ENCODE peak calls at places on chromosome 2, in seven cellular contexts. F is CD8-positive, alpha-beta memory T cell; E is lower lobe of right lung; M is neural progenitor cell; Q is heart left ventricle; Z is CD8-positive, alpha-beta T cell; N is fibroblast of lung. T is an unnamed sample. For H3K9me3, the result is how much of the 10 kb centered on the place peaks cover.

GRCh38 chr2:25273985-25274550 is 67.7 kb downstream of the DNMT3A start:
- DNase-seq in Z (no peak), F (peak), N (no peak), M (no peak), Q (no peak), E (no peak), T (no peak)

GRCh38 chr2:241914542-241914941 is 45.0 kb downstream of the RTP5 start:
- DNase-seq in Z (no peak), E (no peak), M (no peak), N (no peak), Q (no peak), F (no peak), T (no peak)

GRCh38 chr2:39429738-39430137 is 7.3 kb downstream of the MAP4K3 start:
- DNase-seq in E (no peak), Z (no peak), M (no peak), N (peak), F (no peak), Q (no peak), T (no peak)

GRCh38 chr2:9228088-9228751 is 21.6 kb downstream of the ASAP2 start:
- DNase-seq in M (no peak), E (no peak), N (peak), F (no peak), Q (no peak), Z (no peak), T (no peak)

GRCh38 chr2:18243831-18244230 is 316.6 kb downstream of the RDH14 start:
- DNase-seq in E (no peak), Z (no peak), Q (no peak), M (no peak), N (no peak), F (no peak), T (no peak)

GRCh38 chr2:218985325-218986091 is 524 bp upstream of the FEV start:
- DNase-seq in E (no peak), Q (no peak), N (no peak), F (no peak), M (no peak), Z (no peak), T (peak)

GRCh38 chr2:236892721-236893120 is 193.0 kb upstream of the COPS8 start:
- DNase-seq in F (no peak), Z (no peak), E (no peak), N (no peak), M (no peak), Q (no peak), T (no peak)

GRCh38 chr2:25168256-25169072 is at the start of gene POMC:
- DNase-seq in Q (no peak), M (peak), N (peak), Z (peak), E (peak), F (peak), T (peak)

GRCh38 chr2:30666307-30666874 is 140.9 kb downstream of the CAPN13 start:
- DNase-seq in Z (no peak), E (no peak), M (no peak), Q (no peak), F (no peak), N (peak), T (no peak)

GRCh38 chr2:147181351-147182029 is 663.3 kb upstream of the ACVR2A start:
- DNase-seq in Q (no peak), F (no peak), N (no peak), M (no peak), E (no peak), Z (no peak), T (no peak)

GRCh38 chr2:240160291-240161086 is 20.0 kb upstream of the OTOS start:
- DNase-seq in Q (no peak), N (no peak), M (no peak), F (no peak), Z (no peak), E (peak), T (peak)

GRCh38 chr2:26039603-26040367 is 5.9 kb downstream of the RAB10 start:
- DNase-seq in M (no peak), Q (no peak), F (no peak), E (no peak), Z (no peak), N (peak), T (no peak)

GRCh38 chr2:39994151-39994550 is 215.1 kb upstream of the THUMPD2 start:
- DNase-seq in E (no peak), Z (no peak), F (no peak), M (no peak), N (peak), Q (no peak), T (no peak)

GRCh38 chr2:235670974-235671787 is 177.3 kb downstream of the AGAP1 start:
- DNase-seq in N (no peak), F (no peak), Z (no peak), Q (no peak), E (no peak), M (peak), T (no peak)

GRCh38 chr2:233490831-233491230 is 75.8 kb downstream of the USP40 start:
- DNase-seq in M (no peak), Z (no peak), Q (no peak), N (no peak), F (no peak), E (no peak), T (no peak)

GRCh38 chr2:101253713-101254085 is 1.0 kb downstream of the CNOT11 start:
- DNase-seq in Q (no peak), M (peak), Z (no peak), E (no peak), N (no peak), F (no peak), T (no peak)

GRCh38 chr2:53740170-53740569 is 27.4 kb upstream of the CHAC2 start:
- DNase-seq in N (peak), F (no peak), Z (no peak), M (peak), Q (no peak), E (no peak), T (no peak)

GRCh38 chr2:43129254-43129653 is 97.2 kb downstream of the ZFP36L2 start:
- DNase-seq in Q (no peak), F (no peak), E (no peak), M (no peak), Z (no peak), N (no peak), T (no peak)

GRCh38 chr2:45190481-45190880 is 181.2 kb upstream of the SIX2 start:
- DNase-seq in E (no peak), M (no peak), N (peak), Z (no peak), F (no peak), Q (no peak), T (no peak)

GRCh38 chr2:112142525-112143078 is 4.4 kb downstream of the FBLN7 start:
- DNase-seq in M (no peak), Q (no peak), Z (no peak), N (no peak), F (no peak), E (no peak), T (no peak)

GRCh38 chr2:226609361-226609760 is 190.3 kb downstream of the IRS1 start:
- DNase-seq in Q (peak), Z (no peak), F (no peak), N (peak), E (no peak), M (no peak), T (no peak)

GRCh38 chr2:56128235-56128634 is 55.6 kb upstream of the CCDC85A start:
- DNase-seq in Q (no peak), E (no peak), M (no peak), F (no peak), Z (no peak), N (no peak), T (no peak)

GRCh38 chr2:38146302-38146916 is 70.5 kb upstream of the CYP1B1 start:
- DNase-seq in Q (peak), F (no peak), M (no peak), Z (no peak), N (peak), E (peak), T (peak)

GRCh38 chr2:393711-394696 is 106.1 kb upstream of the ALKAL2 start:
- DNase-seq in M (no peak), Z (peak), N (peak), Q (no peak), F (peak), E (no peak), T (no peak)

GRCh38 chr2:231761735-231762134 is 19.3 kb downstream of the PDE6D start:
- DNase-seq in M (no peak), F (no peak), Q (no peak), N (no peak), Z (no peak), E (no peak), T (no peak)

GRCh38 chr2:190578158-190579057 is 43.9 kb upstream of the NEMP2 start:
- DNase-seq in F (peak), M (no peak), N (peak), Z (peak), E (no peak), Q (peak), T (no peak)

GRCh38 chr2:98148968-98149697 is 62.2 kb downstream of the VWA3B start:
- DNase-seq in Z (no peak), M (no peak), N (peak), F (peak), Q (no peak), E (no peak), T (no peak)

GRCh38 chr2:231464576-231465540 is 574 bp upstream of the NCL start:
- DNase-seq in M (peak), E (peak), Z (peak), F (peak), N (peak), Q (peak), T (peak)

GRCh38 chr2:118638453-118638852 is 209.0 kb downstream of the EN1 start:
- DNase-seq in N (no peak), Z (no peak), E (no peak), F (no peak), Q (no peak), M (no peak), T (no peak)

DNA sequence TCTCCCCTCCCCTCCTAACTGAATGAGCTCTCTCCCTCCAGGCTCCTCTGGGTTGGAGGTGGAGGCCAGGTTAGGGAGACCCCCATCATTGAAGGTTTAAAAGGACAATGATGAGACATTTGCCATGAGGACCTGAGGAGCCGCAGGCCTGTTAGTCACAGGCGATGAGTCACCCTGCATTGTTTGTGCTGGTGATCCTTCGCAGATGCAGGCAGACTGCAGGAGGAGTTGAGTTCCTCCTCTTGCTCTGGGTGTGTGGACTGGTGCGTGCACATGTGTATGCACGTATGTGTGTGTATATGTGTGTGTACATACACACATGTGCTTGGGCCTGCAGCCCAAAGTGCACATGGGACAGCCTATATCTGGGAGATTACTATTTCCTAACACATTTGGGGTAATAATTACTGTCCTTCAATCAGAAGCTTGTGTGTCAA is 42.0 kb downstream of the MCFD2 start:
- DNase-seq in M (no peak), F (no peak), Z (no peak), N (peak), E (no peak), Q (peak), T (peak)
- H3K27ac ChIP-seq in M (no peak), F (no peak), Z (no peak), N (peak), E (no peak), Q (peak), T (no peak)

GRCh38 chr2:86764661-86765307 is 25.9 kb downstream of the CD8A start:
- DNase-seq in F (peak), Q (no peak), M (peak), N (peak), Z (no peak), E (no peak), T (no peak)
- H3K4me3 ChIP-seq in F (no peak), Q (no peak), M (no peak), N (no peak), Z (no peak), E (no peak), T (no peak)

GRCh38 chr2:14074691-14075090 is 557.8 kb upstream of the LRATD1 start:
- DNase-seq in E (no peak), M (no peak), Z (no peak), N (no peak), Q (no peak), F (no peak), T (no peak)

GRCh38 chr2:14082640-14083039 is 549.9 kb upstream of the LRATD1 start:
- DNase-seq in E (no peak), N (no peak), Z (no peak), F (no peak), M (no peak), Q (no peak), T (peak)

GRCh38 chr2:14081526-14081925 is 551.0 kb upstream of the LRATD1 start:
- DNase-seq in E (no peak), N (peak), Q (no peak), Z (no peak), F (no peak), M (no peak), T (no peak)

GRCh38 chr2:14079576-14079975 is 552.9 kb upstream of the LRATD1 start:
- DNase-seq in F (no peak), N (no peak), Q (no peak), Z (no peak), E (no peak), M (no peak), T (no peak)
- H3K9me3 ChIP-seq in F (under half), N (under half), Q (under half), Z (under half), E (under half), M (under half), T (under half)

GRCh38 chr2:1544478-1545069 is 131.3 kb downstream of the TPO start:
- DNase-seq in Z (no peak), Q (no peak), N (peak), F (no peak), E (no peak), M (no peak), T (no peak)
- H3K27ac ChIP-seq in Z (no peak), Q (no peak), N (no peak), F (no peak), E (no peak), M (no peak), T (no peak)

DNA sequence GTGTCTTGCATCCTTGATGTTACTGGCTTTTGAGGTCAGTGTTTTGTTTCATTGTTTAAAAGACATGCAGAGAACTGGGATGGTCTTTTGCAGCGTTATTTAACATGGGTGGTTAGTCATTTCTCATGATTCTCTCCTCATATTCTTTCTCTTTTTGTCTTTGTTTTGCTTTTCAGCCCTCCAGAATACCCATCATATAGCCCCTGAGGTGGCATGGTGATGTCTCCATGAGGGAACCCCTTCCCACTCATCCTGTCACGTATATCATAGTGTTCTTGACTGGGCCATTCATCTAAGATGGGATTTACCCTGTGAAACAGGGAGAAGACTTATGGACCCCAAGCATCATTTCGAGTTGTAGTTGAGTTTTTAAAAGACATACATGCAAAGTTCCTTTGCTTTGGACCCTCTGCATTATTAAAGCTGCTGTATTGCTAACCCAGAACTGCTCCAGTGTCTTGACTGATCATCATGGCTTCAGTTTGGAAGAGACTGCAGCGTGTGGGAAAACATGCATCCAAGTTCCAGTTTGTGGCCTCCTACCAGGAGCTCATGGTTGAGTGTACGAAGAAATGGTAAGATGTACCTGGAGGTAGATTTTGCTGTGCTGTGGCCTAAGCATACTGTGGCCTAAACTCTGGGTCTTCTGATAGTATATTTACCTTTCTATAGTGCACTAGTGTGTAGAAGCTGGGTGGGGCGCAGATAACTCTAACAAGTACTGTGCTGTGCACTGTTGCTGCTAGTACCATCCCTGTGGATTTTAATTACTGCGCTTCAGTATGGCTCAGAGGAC is 1.4 kb downstream of the EHBP1 start:
- DNase-seq in Q (no peak), N (no peak), E (no peak), F (no peak), M (peak), Z (no peak), T (no peak)
- H3K4me3 ChIP-seq in Q (peak), N (peak), E (peak), F (peak), M (peak), Z (peak), T (peak)

GRCh38 chr2:84771251-84771650 is 109.6 kb downstream of the TRABD2A start:
- DNase-seq in M (no peak), Q (no peak), Z (no peak), F (no peak), N (no peak), E (no peak), T (no peak)
- H3K9me3 ChIP-seq in M (under half), Q (half or more), Z (under half), F (under half), N (under half), E (under half), T (under half)

DNA sequence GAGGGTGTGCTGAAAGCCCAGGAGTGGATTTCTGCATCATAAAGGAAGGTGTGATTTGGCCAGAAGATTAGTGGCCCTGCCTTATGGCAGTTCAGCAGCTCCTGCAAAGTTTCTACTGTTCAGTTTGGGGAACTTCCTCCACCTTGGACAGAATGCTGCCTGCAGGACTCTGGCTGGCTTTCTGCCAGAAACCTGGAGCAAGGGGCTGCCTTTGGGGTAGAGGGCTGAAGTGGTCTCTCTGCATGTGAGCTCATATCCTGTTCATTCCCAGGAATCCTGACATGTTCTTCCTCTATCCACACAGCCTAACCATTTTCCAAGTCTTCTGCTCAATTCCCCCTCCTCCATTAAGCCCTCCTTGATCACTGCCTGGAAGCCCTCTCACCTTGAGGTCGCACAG is 321.3 kb upstream of the CXCR4 start:
- DNase-seq in M (no peak), F (no peak), E (no peak), N (no peak), Z (no peak), Q (no peak), T (no peak)
- H3K27ac ChIP-seq in M (no peak), F (no peak), E (no peak), N (no peak), Z (no peak), Q (no peak), T (no peak)

T was measured in aorta.